ENCODE peak calls at places on chromosomes 2 and 18, in ten cellular contexts. One of them, this sample, is unnamed.

GRCh38 chr2:30920511-30920910 is 113.3 kb upstream of the CAPN13 start:
- DNase-seq in substantia nigra: no peak
- DNase-seq in iris pigment epithelial cell: no peak
- DNase-seq in left lung: no peak
- DNase-seq in non-pigmented ciliary epithelial cell: no peak
- DNase-seq in A172: no peak
- DNase-seq in sciatic nerve: no peak
- DNase-seq in GDM1: no peak
- DNase-seq in lung: no peak
- DNase-seq in stimulated activated naive CD8-positive, alpha-beta T cell treated with anti-CD3 and anti-CD28 coated beads, Interleukin-15, Interleukin-2, amounts not matched to agents 100 U/mL and 50 U/mL, for 24 hours: no peak
- DNase-seq in this sample: no peak

GRCh38 chr18:23864620-23865019 is 149.9 kb upstream of the TTC39C start:
- DNase-seq in substantia nigra: no peak
- DNase-seq in iris pigment epithelial cell: no peak
- DNase-seq in left lung: no peak
- DNase-seq in non-pigmented ciliary epithelial cell: no peak
- DNase-seq in A172: no peak
- DNase-seq in sciatic nerve: no peak
- DNase-seq in GDM1: peak
- DNase-seq in lung: no peak
- DNase-seq in stimulated activated naive CD8-positive, alpha-beta T cell treated with anti-CD3 and anti-CD28 coated beads, Interleukin-15, Interleukin-2, amounts not matched to agents 100 U/mL and 50 U/mL, for 24 hours: peak
- DNase-seq in this sample: no peak

GRCh38 chr2:85998071-85998991 is 107.4 kb downstream of the POLR1A start:
- DNase-seq in substantia nigra: no peak
- DNase-seq in iris pigment epithelial cell: peak
- DNase-seq in left lung: peak
- DNase-seq in non-pigmented ciliary epithelial cell: no peak
- DNase-seq in A172: peak
- DNase-seq in sciatic nerve: peak
- DNase-seq in GDM1: no peak
- DNase-seq in lung: peak
- DNase-seq in stimulated activated naive CD8-positive, alpha-beta T cell treated with anti-CD3 and anti-CD28 coated beads, Interleukin-15, Interleukin-2, amounts not matched to agents 100 U/mL and 50 U/mL, for 24 hours: no peak
- DNase-seq in this sample: no peak

GRCh38 chr2:172248381-172249173 is 145.9 kb upstream of the DLX2 start:
- DNase-seq in substantia nigra: no peak
- DNase-seq in iris pigment epithelial cell: peak
- DNase-seq in left lung: no peak
- DNase-seq in non-pigmented ciliary epithelial cell: no peak
- DNase-seq in A172: peak
- DNase-seq in sciatic nerve: no peak
- DNase-seq in GDM1: no peak
- DNase-seq in lung: no peak
- DNase-seq in stimulated activated naive CD8-positive, alpha-beta T cell treated with anti-CD3 and anti-CD28 coated beads, Interleukin-15, Interleukin-2, amounts not matched to agents 100 U/mL and 50 U/mL, for 24 hours: no peak
- DNase-seq in this sample: no peak

GRCh38 chr2:26674002-26674751 is 18.3 kb upstream of the KCNK3 start:
- DNase-seq in substantia nigra: no peak
- DNase-seq in iris pigment epithelial cell: no peak
- DNase-seq in left lung: peak
- DNase-seq in non-pigmented ciliary epithelial cell: no peak
- DNase-seq in A172: no peak
- DNase-seq in sciatic nerve: peak
- DNase-seq in GDM1: no peak
- DNase-seq in lung: no peak
- DNase-seq in stimulated activated naive CD8-positive, alpha-beta T cell treated with anti-CD3 and anti-CD28 coated beads, Interleukin-15, Interleukin-2, amounts not matched to agents 100 U/mL and 50 U/mL, for 24 hours: no peak
- DNase-seq in this sample: no peak

GRCh38 chr2:119366161-119366648 is 429 bp downstream of the C2orf76 start:
- DNase-seq in substantia nigra: no peak
- DNase-seq in iris pigment epithelial cell: peak
- DNase-seq in left lung: no peak
- DNase-seq in non-pigmented ciliary epithelial cell: no peak
- DNase-seq in A172: no peak
- DNase-seq in sciatic nerve: no peak
- DNase-seq in GDM1: no peak
- DNase-seq in lung: no peak
- DNase-seq in stimulated activated naive CD8-positive, alpha-beta T cell treated with anti-CD3 and anti-CD28 coated beads, Interleukin-15, Interleukin-2, amounts not matched to agents 100 U/mL and 50 U/mL, for 24 hours: no peak
- DNase-seq in this sample: no peak

GRCh38 chr18:830315-830901 is 18.4 kb upstream of the YES1 start:
- DNase-seq in substantia nigra: no peak
- DNase-seq in iris pigment epithelial cell: peak
- DNase-seq in left lung: no peak
- DNase-seq in non-pigmented ciliary epithelial cell: no peak
- DNase-seq in A172: peak
- DNase-seq in sciatic nerve: no peak
- DNase-seq in GDM1: peak
- DNase-seq in lung: no peak
- DNase-seq in stimulated activated naive CD8-positive, alpha-beta T cell treated with anti-CD3 and anti-CD28 coated beads, Interleukin-15, Interleukin-2, amounts not matched to agents 100 U/mL and 50 U/mL, for 24 hours: peak
- DNase-seq in this sample: no peak

GRCh38 chr2:240703417-240704341 is 12.0 kb downstream of the AQP12A start:
- DNase-seq in substantia nigra: no peak
- DNase-seq in iris pigment epithelial cell: no peak
- DNase-seq in left lung: peak
- DNase-seq in non-pigmented ciliary epithelial cell: no peak
- DNase-seq in A172: no peak
- DNase-seq in sciatic nerve: no peak
- DNase-seq in GDM1: no peak
- DNase-seq in lung: no peak
- DNase-seq in stimulated activated naive CD8-positive, alpha-beta T cell treated with anti-CD3 and anti-CD28 coated beads, Interleukin-15, Interleukin-2, amounts not matched to agents 100 U/mL and 50 U/mL, for 24 hours: no peak
- DNase-seq in this sample: no peak

GRCh38 chr2:241150660-241151530 is 628 bp downstream of the PPP1R7 start:
- DNase-seq in substantia nigra: no peak
- DNase-seq in iris pigment epithelial cell: no peak
- DNase-seq in left lung: peak
- DNase-seq in non-pigmented ciliary epithelial cell: no peak
- DNase-seq in A172: no peak
- DNase-seq in sciatic nerve: no peak
- DNase-seq in GDM1: no peak
- DNase-seq in lung: peak
- DNase-seq in stimulated activated naive CD8-positive, alpha-beta T cell treated with anti-CD3 and anti-CD28 coated beads, Interleukin-15, Interleukin-2, amounts not matched to agents 100 U/mL and 50 U/mL, for 24 hours: no peak
- DNase-seq in this sample: no peak

GRCh38 chr18:22177496-22177866 is 8.1 kb downstream of the GATA6 start:
- DNase-seq in substantia nigra: no peak
- DNase-seq in iris pigment epithelial cell: no peak
- DNase-seq in left lung: no peak
- DNase-seq in non-pigmented ciliary epithelial cell: no peak
- DNase-seq in A172: no peak
- DNase-seq in sciatic nerve: no peak
- DNase-seq in GDM1: no peak
- DNase-seq in lung: no peak
- DNase-seq in stimulated activated naive CD8-positive, alpha-beta T cell treated with anti-CD3 and anti-CD28 coated beads, Interleukin-15, Interleukin-2, amounts not matched to agents 100 U/mL and 50 U/mL, for 24 hours: no peak
- DNase-seq in this sample: peak

GRCh38 chr2:176642074-176642473 is 372.8 kb downstream of the MTX2 start:
- DNase-seq in substantia nigra: no peak
- DNase-seq in iris pigment epithelial cell: peak
- DNase-seq in left lung: no peak
- DNase-seq in non-pigmented ciliary epithelial cell: peak
- DNase-seq in A172: peak
- DNase-seq in sciatic nerve: no peak
- DNase-seq in GDM1: no peak
- DNase-seq in lung: no peak
- DNase-seq in stimulated activated naive CD8-positive, alpha-beta T cell treated with anti-CD3 and anti-CD28 coated beads, Interleukin-15, Interleukin-2, amounts not matched to agents 100 U/mL and 50 U/mL, for 24 hours: no peak
- DNase-seq in this sample: no peak

GRCh38 chr2:85433511-85434089 is 15.1 kb downstream of the SH2D6 start:
- DNase-seq in substantia nigra: peak
- DNase-seq in iris pigment epithelial cell: peak
- DNase-seq in left lung: peak
- DNase-seq in non-pigmented ciliary epithelial cell: no peak
- DNase-seq in A172: peak
- DNase-seq in sciatic nerve: peak
- DNase-seq in GDM1: no peak
- DNase-seq in lung: peak
- DNase-seq in stimulated activated naive CD8-positive, alpha-beta T cell treated with anti-CD3 and anti-CD28 coated beads, Interleukin-15, Interleukin-2, amounts not matched to agents 100 U/mL and 50 U/mL, for 24 hours: no peak
- DNase-seq in this sample: peak

GRCh38 chr2:9398881-9399805 is 24.2 kb downstream of the ITGB1BP1 start:
- DNase-seq in substantia nigra: no peak
- DNase-seq in iris pigment epithelial cell: no peak
- DNase-seq in left lung: no peak
- DNase-seq in non-pigmented ciliary epithelial cell: no peak
- DNase-seq in A172: no peak
- DNase-seq in sciatic nerve: peak
- DNase-seq in GDM1: no peak
- DNase-seq in lung: no peak
- DNase-seq in stimulated activated naive CD8-positive, alpha-beta T cell treated with anti-CD3 and anti-CD28 coated beads, Interleukin-15, Interleukin-2, amounts not matched to agents 100 U/mL and 50 U/mL, for 24 hours: no peak
- DNase-seq in this sample: no peak

GRCh38 chr2:96333708-96334107 is 1.9 kb upstream of the NCAPH start:
- DNase-seq in substantia nigra: no peak
- DNase-seq in iris pigment epithelial cell: no peak
- DNase-seq in left lung: no peak
- DNase-seq in non-pigmented ciliary epithelial cell: no peak
- DNase-seq in A172: no peak
- DNase-seq in sciatic nerve: no peak
- DNase-seq in GDM1: no peak
- DNase-seq in lung: no peak
- DNase-seq in stimulated activated naive CD8-positive, alpha-beta T cell treated with anti-CD3 and anti-CD28 coated beads, Interleukin-15, Interleukin-2, amounts not matched to agents 100 U/mL and 50 U/mL, for 24 hours: no peak
- DNase-seq in this sample: no peak

GRCh38 chr2:224952942-224953657 is 89.2 kb downstream of the DOCK10 start:
- DNase-seq in substantia nigra: no peak
- DNase-seq in iris pigment epithelial cell: no peak
- DNase-seq in left lung: peak
- DNase-seq in non-pigmented ciliary epithelial cell: no peak
- DNase-seq in A172: no peak
- DNase-seq in sciatic nerve: no peak
- DNase-seq in GDM1: peak
- DNase-seq in lung: peak
- DNase-seq in stimulated activated naive CD8-positive, alpha-beta T cell treated with anti-CD3 and anti-CD28 coated beads, Interleukin-15, Interleukin-2, amounts not matched to agents 100 U/mL and 50 U/mL, for 24 hours: peak
- DNase-seq in this sample: peak

GRCh38 chr18:78352905-78353304 is 626.7 kb upstream of the SALL3 start:
- DNase-seq in substantia nigra: no peak
- DNase-seq in iris pigment epithelial cell: no peak
- DNase-seq in left lung: no peak
- DNase-seq in non-pigmented ciliary epithelial cell: no peak
- DNase-seq in A172: no peak
- DNase-seq in sciatic nerve: no peak
- DNase-seq in GDM1: no peak
- DNase-seq in lung: no peak
- DNase-seq in stimulated activated naive CD8-positive, alpha-beta T cell treated with anti-CD3 and anti-CD28 coated beads, Interleukin-15, Interleukin-2, amounts not matched to agents 100 U/mL and 50 U/mL, for 24 hours: no peak
- DNase-seq in this sample: no peak

GRCh38 chr18:35389095-35389618 is 12.0 kb upstream of the ZNF396 start:
- DNase-seq in substantia nigra: no peak
- DNase-seq in iris pigment epithelial cell: peak
- DNase-seq in left lung: no peak
- DNase-seq in non-pigmented ciliary epithelial cell: peak
- DNase-seq in A172: peak
- DNase-seq in sciatic nerve: no peak
- DNase-seq in GDM1: no peak
- DNase-seq in lung: no peak
- DNase-seq in stimulated activated naive CD8-positive, alpha-beta T cell treated with anti-CD3 and anti-CD28 coated beads, Interleukin-15, Interleukin-2, amounts not matched to agents 100 U/mL and 50 U/mL, for 24 hours: no peak
- DNase-seq in this sample: peak

GRCh38 chr2:37885329-37885993 is 39.6 kb upstream of the RMDN2 start:
- DNase-seq in substantia nigra: no peak
- DNase-seq in iris pigment epithelial cell: no peak
- DNase-seq in left lung: no peak
- DNase-seq in non-pigmented ciliary epithelial cell: no peak
- DNase-seq in A172: no peak
- DNase-seq in sciatic nerve: no peak
- DNase-seq in GDM1: no peak
- DNase-seq in lung: no peak
- DNase-seq in stimulated activated naive CD8-positive, alpha-beta T cell treated with anti-CD3 and anti-CD28 coated beads, Interleukin-15, Interleukin-2, amounts not matched to agents 100 U/mL and 50 U/mL, for 24 hours: no peak
- DNase-seq in this sample: no peak

GRCh38 chr2:107986278-107987217 is at the start of gene SLC5A7:
- DNase-seq in substantia nigra: no peak
- DNase-seq in iris pigment epithelial cell: no peak
- DNase-seq in left lung: no peak
- DNase-seq in non-pigmented ciliary epithelial cell: no peak
- DNase-seq in A172: no peak
- DNase-seq in sciatic nerve: no peak
- DNase-seq in GDM1: no peak
- DNase-seq in lung: no peak
- DNase-seq in stimulated activated naive CD8-positive, alpha-beta T cell treated with anti-CD3 and anti-CD28 coated beads, Interleukin-15, Interleukin-2, amounts not matched to agents 100 U/mL and 50 U/mL, for 24 hours: no peak
- DNase-seq in this sample: no peak

GRCh38 chr18:73741946-73742345 is 405.7 kb downstream of the FBXO15 start:
- DNase-seq in substantia nigra: no peak
- DNase-seq in iris pigment epithelial cell: peak
- DNase-seq in left lung: no peak
- DNase-seq in non-pigmented ciliary epithelial cell: no peak
- DNase-seq in A172: no peak
- DNase-seq in sciatic nerve: no peak
- DNase-seq in GDM1: no peak
- DNase-seq in lung: no peak
- DNase-seq in stimulated activated naive CD8-positive, alpha-beta T cell treated with anti-CD3 and anti-CD28 coated beads, Interleukin-15, Interleukin-2, amounts not matched to agents 100 U/mL and 50 U/mL, for 24 hours: no peak
- DNase-seq in this sample: no peak

GRCh38 chr2:197777823-197778407 is 7.2 kb downstream of the BOLL start:
- DNase-seq in substantia nigra: no peak
- DNase-seq in iris pigment epithelial cell: peak
- DNase-seq in left lung: no peak
- DNase-seq in non-pigmented ciliary epithelial cell: peak
- DNase-seq in A172: peak
- DNase-seq in sciatic nerve: no peak
- DNase-seq in GDM1: peak
- DNase-seq in lung: no peak
- DNase-seq in stimulated activated naive CD8-positive, alpha-beta T cell treated with anti-CD3 and anti-CD28 coated beads, Interleukin-15, Interleukin-2, amounts not matched to agents 100 U/mL and 50 U/mL, for 24 hours: peak
- DNase-seq in this sample: no peak

GRCh38 chr2:27086722-27087446 is at the start of gene KHK:
- DNase-seq in substantia nigra: no peak
- DNase-seq in iris pigment epithelial cell: no peak
- DNase-seq in left lung: peak
- DNase-seq in non-pigmented ciliary epithelial cell: no peak
- DNase-seq in A172: peak
- DNase-seq in sciatic nerve: peak
- DNase-seq in GDM1: no peak
- DNase-seq in lung: peak
- DNase-seq in stimulated activated naive CD8-positive, alpha-beta T cell treated with anti-CD3 and anti-CD28 coated beads, Interleukin-15, Interleukin-2, amounts not matched to agents 100 U/mL and 50 U/mL, for 24 hours: peak
- DNase-seq in this sample: no peak

GRCh38 chr18:10306779-10307178 is 147.7 kb upstream of the APCDD1 start:
- DNase-seq in substantia nigra: no peak
- DNase-seq in iris pigment epithelial cell: no peak
- DNase-seq in left lung: no peak
- DNase-seq in non-pigmented ciliary epithelial cell: no peak
- DNase-seq in A172: no peak
- DNase-seq in sciatic nerve: no peak
- DNase-seq in GDM1: no peak
- DNase-seq in lung: no peak
- DNase-seq in stimulated activated naive CD8-positive, alpha-beta T cell treated with anti-CD3 and anti-CD28 coated beads, Interleukin-15, Interleukin-2, amounts not matched to agents 100 U/mL and 50 U/mL, for 24 hours: no peak
- DNase-seq in this sample: no peak

GRCh38 chr2:127581050-127581345 is 45.5 kb downstream of the MYO7B start:
- DNase-seq in substantia nigra: no peak
- DNase-seq in iris pigment epithelial cell: no peak
- DNase-seq in left lung: no peak
- DNase-seq in non-pigmented ciliary epithelial cell: no peak
- DNase-seq in A172: no peak
- DNase-seq in sciatic nerve: no peak
- DNase-seq in GDM1: no peak
- DNase-seq in lung: no peak
- DNase-seq in stimulated activated naive CD8-positive, alpha-beta T cell treated with anti-CD3 and anti-CD28 coated beads, Interleukin-15, Interleukin-2, amounts not matched to agents 100 U/mL and 50 U/mL, for 24 hours: no peak
- DNase-seq in this sample: no peak

GRCh38 chr2:19848952-19849351 is 52.8 kb downstream of the TTC32 start:
- DNase-seq in substantia nigra: no peak
- DNase-seq in iris pigment epithelial cell: no peak
- DNase-seq in left lung: no peak
- DNase-seq in non-pigmented ciliary epithelial cell: no peak
- DNase-seq in A172: no peak
- DNase-seq in sciatic nerve: no peak
- DNase-seq in GDM1: no peak
- DNase-seq in lung: no peak
- DNase-seq in stimulated activated naive CD8-positive, alpha-beta T cell treated with anti-CD3 and anti-CD28 coated beads, Interleukin-15, Interleukin-2, amounts not matched to agents 100 U/mL and 50 U/mL, for 24 hours: no peak
- DNase-seq in this sample: peak

GRCh38 chr2:189639003-189639609 is 22.2 kb upstream of the ASNSD1 start:
- DNase-seq in substantia nigra: no peak
- DNase-seq in iris pigment epithelial cell: no peak
- DNase-seq in left lung: no peak
- DNase-seq in non-pigmented ciliary epithelial cell: no peak
- DNase-seq in A172: no peak
- DNase-seq in sciatic nerve: no peak
- DNase-seq in GDM1: no peak
- DNase-seq in lung: no peak
- DNase-seq in stimulated activated naive CD8-positive, alpha-beta T cell treated with anti-CD3 and anti-CD28 coated beads, Interleukin-15, Interleukin-2, amounts not matched to agents 100 U/mL and 50 U/mL, for 24 hours: no peak
- DNase-seq in this sample: no peak

This sample was measured in esophagus muscularis mucosa.